ENCODE peak calls at places on chromosomes 7 and 10, in four cellular contexts. P is stimulated activated CD4-positive, alpha-beta T cell treated with anti-CD3 and anti-CD28 coated beads, Interleukin-12 subunit alpha, Interleukin-12 subunit beta, amount 100 ng/mL, for 24 hours; W is frontal cortex; F is cardiac fibroblast. U is an unnamed sample.

GRCh38 chr10:132503581-132504421 is 33.8 kb upstream of the INPP5A start:
- DNase-seq in P (no peak), W (no peak), F (no peak), U (no peak)

GRCh38 chr10:60661627-60662026 is 116.7 kb upstream of the CDK1 start:
- DNase-seq in P (no peak), W (no peak), F (peak), U (no peak)

GRCh38 chr10:118729641-118730258 is 25.0 kb downstream of the CACUL1 start:
- DNase-seq in P (no peak), W (no peak), F (peak), U (peak)

GRCh38 chr7:127769696-127770400 is 117.9 kb downstream of the SND1 start:
- DNase-seq in P (no peak), W (no peak), F (peak), U (no peak)

GRCh38 chr10:10055656-10056445 is 961.8 kb upstream of the CELF2 start:
- DNase-seq in P (no peak), W (no peak), F (peak), U (no peak)

GRCh38 chr10:126921974-126922525 is 16.8 kb downstream of the DOCK1 start:
- DNase-seq in P (no peak), W (no peak), F (peak), U (no peak)

GRCh38 chr10:73251683-73252444 is 580 bp downstream of the MRPS16 start:
- DNase-seq in P (no peak), W (no peak), F (peak), U (no peak)

GRCh38 chr7:4519819-4520520 is 162.1 kb upstream of the FOXK1 start:
- DNase-seq in P (no peak), W (no peak), F (no peak), U (no peak)

GRCh38 chr10:35236739-35237138 is 99.6 kb upstream of the CCNY start:
- DNase-seq in P (no peak), W (no peak), F (peak), U (no peak)

GRCh38 chr10:132740542-132741066 is 45.3 kb downstream of the NKX6-2 start:
- DNase-seq in P (no peak), W (no peak), F (no peak), U (no peak)

GRCh38 chr7:142909921-142910521 is 23.5 kb downstream of the TRPV5 start:
- DNase-seq in P (no peak), W (no peak), F (no peak), U (no peak)

GRCh38 chr7:151725844-151726770 is 150.8 kb downstream of the PRKAG2 start:
- DNase-seq in P (no peak), W (no peak), F (no peak), U (no peak)

GRCh38 chr7:133804127-133804526 is 323.0 kb upstream of the LRGUK start:
- DNase-seq in P (no peak), W (no peak), F (no peak), U (no peak)

GRCh38 chr10:35336084-35336831 is at the start of gene CCNY:
- DNase-seq in P (peak), W (peak), F (peak), U (peak)

GRCh38 chr7:102918865-102919264 is 6.1 kb downstream of the LRRC17 start:
- DNase-seq in P (no peak), W (no peak), F (peak), U (no peak)

GRCh38 chr10:117980216-117980615 is 66.5 kb downstream of the RAB11FIP2 start:
- DNase-seq in P (no peak), W (no peak), F (peak), U (no peak)

GRCh38 chr7:102279537-102280400 is 6.9 kb upstream of the SH2B2 start:
- DNase-seq in P (peak), W (peak), F (peak), U (no peak)

GRCh38 chr7:105890290-105890997 is 14.0 kb upstream of the ATXN7L1 start:
- DNase-seq in P (peak), W (no peak), F (no peak), U (no peak)

GRCh38 chr7:157046681-157047080 is 36.2 kb upstream of the MNX1 start:
- DNase-seq in P (no peak), W (no peak), F (peak), U (no peak)

GRCh38 chr10:15370212-15370740 is 813 bp downstream of the FAM171A1 start:
- DNase-seq in P (no peak), W (no peak), F (peak), U (no peak)

GRCh38 chr7:156493942-156494341 is 146.6 kb upstream of the RNF32 start:
- DNase-seq in P (no peak), W (no peak), F (no peak), U (no peak)

GRCh38 chr10:32149257-32149955 is 93.2 kb upstream of the KIF5B start:
- DNase-seq in P (peak), W (no peak), F (peak), U (no peak)

GRCh38 chr7:54985405-54986360 is 33.1 kb upstream of the EGFR start:
- DNase-seq in P (no peak), W (no peak), F (peak), U (no peak)

GRCh38 chr7:142485617-142486226 is 227.9 kb upstream of the PRSS58 start:
- DNase-seq in P (no peak), W (no peak), F (peak), U (no peak)

GRCh38 chr10:43251664-43252165 is 15.2 kb downstream of the RASGEF1A start:
- DNase-seq in P (no peak), W (no peak), F (no peak), U (peak)

GRCh38 chr10:103510791-103511757 is 17.6 kb downstream of the NEURL1 start:
- DNase-seq in P (no peak), W (no peak), F (no peak), U (no peak)

GRCh38 chr7:89183726-89184125 is 388.2 kb upstream of the TEX47 start:
- DNase-seq in P (no peak), W (no peak), F (no peak), U (no peak)

GRCh38 chr7:91263359-91264082 is 712 bp upstream of the FZD1 start:
- DNase-seq in P (no peak), W (no peak), F (no peak), U (no peak)

GRCh38 chr7:120052884-120053382 is 220.0 kb upstream of the KCND2 start:
- DNase-seq in P (no peak), W (no peak), F (peak), U (no peak)

GRCh38 chr7:143257501-143257900 is 5.7 kb upstream of the GSTK1 start:
- DNase-seq in P (no peak), W (no peak), F (no peak), U (no peak)

GRCh38 chr7:47148541-47149207 is 433.2 kb downstream of the TNS3 start:
- DNase-seq in P (no peak), W (no peak), F (no peak), U (no peak)